ENCODE peak calls at places on chromosomes 4 and X, in ten cellular contexts. One of them, this sample, is unnamed.

GRCh38 chr4:146124023-146124680 is 51.4 kb upstream of the LSM6 start:
- DNase-seq in CD4-positive, alpha-beta T cell: no peak
- DNase-seq in psoas muscle: no peak
- DNase-seq in esophagus squamous epithelium: no peak
- DNase-seq in lower lobe of right lung: no peak
- DNase-seq in PC-9: no peak
- DNase-seq in tibial nerve: no peak
- DNase-seq in A549: no peak
- DNase-seq in thoracic aorta: no peak
- DNase-seq in colonic mucosa: no peak
- DNase-seq in this sample: no peak

GRCh38 chrX:49228185-49228584 is 5.0 kb downstream of the CACNA1F start:
- DNase-seq in CD4-positive, alpha-beta T cell: no peak
- DNase-seq in PC-9: no peak
- DNase-seq in colonic mucosa: no peak
- DNase-seq in psoas muscle: no peak
- DNase-seq in thoracic aorta: no peak
- DNase-seq in tibial nerve: no peak
- DNase-seq in lower lobe of right lung: no peak
- DNase-seq in esophagus squamous epithelium: no peak
- DNase-seq in A549: no peak
- DNase-seq in this sample: no peak

GRCh38 chr4:155758500-155759371 is at the start of gene GUCY1B1:
- DNase-seq in esophagus squamous epithelium: peak; percentile 43
- DNase-seq in lower lobe of right lung: peak; percentile 94
- DNase-seq in colonic mucosa: peak; percentile 76
- DNase-seq in PC-9: peak; percentile 77
- DNase-seq in psoas muscle: peak; percentile 91
- DNase-seq in tibial nerve: peak; percentile 78
- DNase-seq in thoracic aorta: peak; percentile 90
- DNase-seq in CD4-positive, alpha-beta T cell: peak; percentile 35
- DNase-seq in A549: peak; percentile 86
- DNase-seq in this sample: peak; percentile 78

GRCh38 chr4:48698029-48698901 is 81.8 kb downstream of the FRYL start:
- DNase-seq in tibial nerve: peak; percentile 45
- DNase-seq in thoracic aorta: no peak
- DNase-seq in CD4-positive, alpha-beta T cell: no peak
- DNase-seq in esophagus squamous epithelium: no peak
- DNase-seq in PC-9: peak; percentile 76
- DNase-seq in A549: peak; percentile 64
- DNase-seq in lower lobe of right lung: no peak
- DNase-seq in colonic mucosa: peak; percentile 86
- DNase-seq in psoas muscle: peak; percentile 30
- DNase-seq in this sample: peak; percentile 83

GRCh38 chr4:122666527-122667245 is 45.8 kb upstream of the IL21 start:
- DNase-seq in lower lobe of right lung: no peak
- DNase-seq in A549: peak; percentile 46
- DNase-seq in esophagus squamous epithelium: no peak
- DNase-seq in PC-9: peak; percentile 5
- DNase-seq in thoracic aorta: no peak
- DNase-seq in tibial nerve: no peak
- DNase-seq in psoas muscle: no peak
- DNase-seq in colonic mucosa: no peak
- DNase-seq in CD4-positive, alpha-beta T cell: no peak
- DNase-seq in this sample: no peak

GRCh38 chr4:64095398-64095797 is 313.9 kb downstream of the TECRL start:
- DNase-seq in CD4-positive, alpha-beta T cell: no peak
- DNase-seq in tibial nerve: no peak
- DNase-seq in A549: no peak
- DNase-seq in esophagus squamous epithelium: no peak
- DNase-seq in psoas muscle: no peak
- DNase-seq in lower lobe of right lung: no peak
- DNase-seq in PC-9: no peak
- DNase-seq in thoracic aorta: no peak
- DNase-seq in colonic mucosa: no peak
- DNase-seq in this sample: no peak

GRCh38 chrX:48918644-48919340 is at the start of gene PIM2:
- DNase-seq in thoracic aorta: peak; percentile 71
- DNase-seq in esophagus squamous epithelium: peak; percentile 75
- DNase-seq in tibial nerve: peak; percentile 75
- DNase-seq in psoas muscle: peak; percentile 88
- DNase-seq in A549: peak; percentile 87
- DNase-seq in colonic mucosa: peak; percentile 91
- DNase-seq in CD4-positive, alpha-beta T cell: peak; percentile 86
- DNase-seq in PC-9: peak; percentile 64
- DNase-seq in lower lobe of right lung: peak; percentile 94
- DNase-seq in this sample: peak; percentile 90

GRCh38 chrX:40418413-40419195 is 162.2 kb upstream of the ATP6AP2 start:
- DNase-seq in lower lobe of right lung: no peak
- DNase-seq in psoas muscle: no peak
- DNase-seq in esophagus squamous epithelium: no peak
- DNase-seq in thoracic aorta: no peak
- DNase-seq in CD4-positive, alpha-beta T cell: no peak
- DNase-seq in A549: no peak
- DNase-seq in colonic mucosa: no peak
- DNase-seq in PC-9: no peak
- DNase-seq in tibial nerve: no peak
- DNase-seq in this sample: no peak

GRCh38 chrX:75181721-75182120 is 25.6 kb upstream of the ABCB7 start:
- DNase-seq in thoracic aorta: no peak
- DNase-seq in A549: no peak
- DNase-seq in lower lobe of right lung: no peak
- DNase-seq in PC-9: no peak
- DNase-seq in CD4-positive, alpha-beta T cell: no peak
- DNase-seq in tibial nerve: no peak
- DNase-seq in psoas muscle: no peak
- DNase-seq in colonic mucosa: no peak
- DNase-seq in esophagus squamous epithelium: no peak
- DNase-seq in this sample: no peak

GRCh38 chr4:145307763-145308430 is 127.5 kb upstream of the OTUD4 start:
- DNase-seq in tibial nerve: no peak
- DNase-seq in thoracic aorta: no peak
- DNase-seq in psoas muscle: no peak
- DNase-seq in lower lobe of right lung: no peak
- DNase-seq in A549: no peak
- DNase-seq in colonic mucosa: no peak
- DNase-seq in esophagus squamous epithelium: no peak
- DNase-seq in CD4-positive, alpha-beta T cell: no peak
- DNase-seq in PC-9: no peak
- DNase-seq in this sample: no peak

GRCh38 chr4:130333241-130333759 is 1237.3 kb downstream of the C4orf33 start:
- DNase-seq in CD4-positive, alpha-beta T cell: no peak
- DNase-seq in lower lobe of right lung: no peak
- DNase-seq in psoas muscle: no peak
- DNase-seq in PC-9: no peak
- DNase-seq in A549: no peak
- DNase-seq in colonic mucosa: no peak
- DNase-seq in thoracic aorta: no peak
- DNase-seq in tibial nerve: no peak
- DNase-seq in esophagus squamous epithelium: no peak
- DNase-seq in this sample: no peak

GRCh38 chrX:67545772-67546495 is 2.1 kb downstream of the AR start:
- DNase-seq in A549: peak; percentile 18
- DNase-seq in tibial nerve: no peak
- DNase-seq in lower lobe of right lung: peak; percentile 48
- DNase-seq in esophagus squamous epithelium: no peak
- DNase-seq in thoracic aorta: no peak
- DNase-seq in colonic mucosa: no peak
- DNase-seq in CD4-positive, alpha-beta T cell: no peak
- DNase-seq in psoas muscle: peak; percentile 43
- DNase-seq in PC-9: no peak
- DNase-seq in this sample: no peak

GRCh38 chr4:154124539-154125255 is 335.8 kb upstream of the SFRP2 start:
- DNase-seq in colonic mucosa: no peak
- DNase-seq in esophagus squamous epithelium: no peak
- DNase-seq in PC-9: no peak
- DNase-seq in CD4-positive, alpha-beta T cell: no peak
- DNase-seq in lower lobe of right lung: no peak
- DNase-seq in A549: no peak
- DNase-seq in thoracic aorta: no peak
- DNase-seq in psoas muscle: no peak
- DNase-seq in tibial nerve: no peak
- DNase-seq in this sample: no peak

GRCh38 chr4:177667687-177668086 is 225.4 kb upstream of the AGA start:
- DNase-seq in CD4-positive, alpha-beta T cell: no peak
- DNase-seq in PC-9: peak; percentile 2
- DNase-seq in A549: peak; percentile 29
- DNase-seq in thoracic aorta: no peak
- DNase-seq in tibial nerve: no peak
- DNase-seq in esophagus squamous epithelium: no peak
- DNase-seq in lower lobe of right lung: no peak
- DNase-seq in psoas muscle: no peak
- DNase-seq in colonic mucosa: no peak
- DNase-seq in this sample: no peak
- TF ChIP-seq CTCF in CD4-positive, alpha-beta T cell: no peak
- TF ChIP-seq CTCF in PC-9: peak; percentile 43
- TF ChIP-seq CTCF in A549: peak; percentile 44
- TF ChIP-seq CTCF in thoracic aorta: no peak
- TF ChIP-seq CTCF in tibial nerve: no peak
- TF ChIP-seq CTCF in esophagus squamous epithelium: no peak
- TF ChIP-seq CTCF in lower lobe of right lung: no peak
- TF ChIP-seq CTCF in psoas muscle: no peak
- TF ChIP-seq CTCF in colonic mucosa: peak; percentile 35
- TF ChIP-seq CTCF in this sample: peak; percentile 74

DNA sequence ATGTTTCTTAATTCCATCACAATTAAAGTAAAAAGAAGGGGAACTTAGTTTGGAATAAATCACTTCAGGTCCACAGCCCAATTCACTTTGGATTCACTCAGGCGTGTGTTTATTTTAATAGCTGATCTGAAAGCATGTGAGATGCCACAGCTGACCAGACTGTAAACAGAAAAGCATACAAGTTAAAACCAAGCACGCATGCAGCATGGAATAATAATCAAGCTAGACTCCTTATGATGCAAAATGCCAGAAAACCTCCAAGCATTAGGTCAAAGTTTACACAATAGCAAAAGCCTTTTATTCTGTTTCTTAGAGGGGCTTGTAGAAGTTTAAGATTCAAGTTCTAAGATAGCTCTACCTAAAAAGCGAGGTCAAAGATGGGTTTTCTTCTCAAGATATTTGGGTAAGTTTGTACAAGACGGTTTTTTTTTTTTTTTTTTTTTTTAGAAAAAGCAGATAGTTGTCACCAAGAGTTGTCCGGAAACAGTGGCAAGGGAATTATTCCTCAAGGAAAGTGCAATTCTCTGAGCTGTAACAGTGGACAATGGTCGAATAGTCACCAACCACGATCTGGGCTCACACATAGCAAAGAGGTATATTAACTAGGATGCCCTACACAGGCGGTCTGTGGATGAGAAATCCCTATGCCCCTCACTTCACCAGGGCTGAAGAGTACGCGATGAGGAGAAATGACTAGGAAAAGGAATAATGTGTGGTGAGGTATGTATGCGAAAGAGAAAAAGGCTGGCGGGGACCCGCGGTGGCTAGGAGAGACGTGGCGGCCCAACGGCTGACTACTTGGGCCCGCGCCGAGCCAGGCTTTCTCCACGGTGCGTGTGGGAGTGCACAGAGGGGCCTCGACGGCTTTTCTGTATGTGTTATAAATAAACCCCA is 680 bp upstream of the PRRG1 start:
- DNase-seq in esophagus squamous epithelium: no peak
- DNase-seq in tibial nerve: no peak
- DNase-seq in psoas muscle: no peak
- DNase-seq in A549: no peak
- DNase-seq in colonic mucosa: no peak
- DNase-seq in lower lobe of right lung: no peak
- DNase-seq in PC-9: no peak
- DNase-seq in CD4-positive, alpha-beta T cell: no peak
- DNase-seq in thoracic aorta: no peak
- DNase-seq in this sample: no peak
- H3K27ac ChIP-seq in esophagus squamous epithelium: no peak overlapping the region
- H3K27ac ChIP-seq in tibial nerve: peak overlapping the region; percentile 92
- H3K27ac ChIP-seq in psoas muscle: peak overlapping the region; percentile 89
- H3K27ac ChIP-seq in A549: no peak overlapping the region
- H3K27ac ChIP-seq in colonic mucosa: peak overlapping the region; percentile 40
- H3K27ac ChIP-seq in lower lobe of right lung: peak overlapping the region; percentile 49
- H3K27ac ChIP-seq in PC-9: peak overlapping the region; percentile 34
- H3K27ac ChIP-seq in CD4-positive, alpha-beta T cell: no peak overlapping the region
- H3K27ac ChIP-seq in thoracic aorta: peak overlapping the region; percentile 73
- H3K27ac ChIP-seq in this sample: no peak overlapping the region

DNA sequence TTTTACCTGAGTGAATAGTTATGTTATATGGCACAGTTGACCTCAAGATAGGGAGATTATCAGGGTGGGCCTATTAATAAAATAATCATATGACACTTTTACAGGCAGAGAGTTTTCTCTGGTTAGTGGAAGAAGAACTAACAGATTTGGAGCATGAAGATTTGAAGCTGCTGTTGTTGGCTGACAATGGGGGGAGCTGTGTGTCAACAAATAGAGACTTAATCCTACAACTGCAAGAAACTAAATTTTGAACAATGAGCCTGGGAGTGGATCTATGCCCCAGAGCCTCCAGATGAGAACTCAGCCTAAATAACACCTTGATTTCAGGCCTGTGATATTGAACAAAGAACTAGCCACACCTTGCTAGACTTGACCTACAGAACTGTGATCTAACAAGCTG is 7.2 kb upstream of the CCSER1 start:
- DNase-seq in esophagus squamous epithelium: no peak
- DNase-seq in tibial nerve: no peak
- DNase-seq in thoracic aorta: no peak
- DNase-seq in A549: no peak
- DNase-seq in psoas muscle: no peak
- DNase-seq in PC-9: no peak
- DNase-seq in lower lobe of right lung: no peak
- DNase-seq in CD4-positive, alpha-beta T cell: no peak
- DNase-seq in colonic mucosa: no peak
- DNase-seq in this sample: no peak
- TF ChIP-seq CTCF in esophagus squamous epithelium: no peak
- TF ChIP-seq CTCF in tibial nerve: no peak
- TF ChIP-seq CTCF in thoracic aorta: no peak
- TF ChIP-seq CTCF in A549: no peak
- TF ChIP-seq CTCF in psoas muscle: no peak
- TF ChIP-seq CTCF in PC-9: no peak
- TF ChIP-seq CTCF in lower lobe of right lung: no peak
- TF ChIP-seq CTCF in CD4-positive, alpha-beta T cell: no peak
- TF ChIP-seq CTCF in colonic mucosa: no peak
- TF ChIP-seq CTCF in this sample: no peak

DNA sequence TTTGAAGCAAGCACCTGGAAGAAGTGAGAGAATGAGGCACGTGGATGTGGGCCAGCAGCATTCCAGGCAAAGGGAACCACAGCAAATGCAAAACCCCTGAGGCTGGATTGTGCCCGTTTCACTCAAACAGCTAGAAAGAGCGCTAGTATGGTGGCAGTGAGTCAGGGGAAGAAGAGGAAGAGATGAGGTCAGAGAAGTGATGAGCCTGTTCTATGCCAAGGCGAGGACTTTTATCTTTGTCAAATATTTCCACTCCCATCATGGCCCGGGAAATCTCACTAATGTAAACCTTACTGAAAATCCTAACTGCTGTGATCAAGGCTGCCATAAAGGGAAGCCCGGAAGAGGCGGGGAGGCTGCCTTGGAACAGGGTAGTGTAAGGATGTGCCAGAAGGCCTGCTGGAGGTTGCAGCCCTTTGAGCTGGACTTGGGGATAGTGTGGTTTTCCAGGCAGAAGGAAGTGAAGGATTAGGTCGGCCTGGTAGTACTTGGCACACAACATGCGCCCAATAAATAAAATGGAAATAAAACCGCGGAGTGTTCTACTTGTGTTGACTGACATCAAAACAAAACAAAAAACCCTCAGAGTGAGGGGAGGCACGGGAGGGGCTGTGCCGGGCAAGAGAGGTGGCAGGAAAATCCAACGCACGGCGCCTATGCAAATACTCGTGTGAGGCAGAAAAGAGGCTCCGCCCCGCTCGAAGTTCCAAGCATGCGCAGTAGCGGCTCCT is 1.2 kb upstream of the CDK16 start:
- DNase-seq in thoracic aorta: no peak
- DNase-seq in PC-9: peak; percentile 35
- DNase-seq in CD4-positive, alpha-beta T cell: no peak
- DNase-seq in psoas muscle: peak; percentile 40
- DNase-seq in tibial nerve: no peak
- DNase-seq in esophagus squamous epithelium: no peak
- DNase-seq in A549: no peak
- DNase-seq in colonic mucosa: peak; percentile 60
- DNase-seq in lower lobe of right lung: peak; percentile 50
- DNase-seq in this sample: no peak
- H3K27ac ChIP-seq in thoracic aorta: peak overlapping the region; percentile 92
- H3K27ac ChIP-seq in PC-9: peak overlapping the region; percentile 90
- H3K27ac ChIP-seq in CD4-positive, alpha-beta T cell: peak overlapping the region; percentile 84
- H3K27ac ChIP-seq in psoas muscle: peak overlapping the region; percentile 95
- H3K27ac ChIP-seq in tibial nerve: peak overlapping the region; percentile 98
- H3K27ac ChIP-seq in esophagus squamous epithelium: peak overlapping the region; percentile 76
- H3K27ac ChIP-seq in A549: peak overlapping the region; percentile 66
- H3K27ac ChIP-seq in colonic mucosa: peak overlapping the region; percentile 71
- H3K27ac ChIP-seq in lower lobe of right lung: peak overlapping the region; percentile 82
- H3K27ac ChIP-seq in this sample: peak overlapping the region; percentile 87

This sample was measured in RWPE2.